ENCODE peak calls at places on chromosomes 5 and 9, in eight cellular contexts. O, Q, J, I, P, N, T and R are unnamed samples.

GRCh38 chr5:848671-849111 is 2.1 kb downstream of the ZDHHC11 start:
- DNase-seq in O (peak; percentile 22), Q (peak; percentile 36), J (no peak), I (no peak), P (peak; percentile 55), N (no peak), T (no peak), R (no peak)

GRCh38 chr9:127417130-127418036 is 6.8 kb upstream of the ZNF79 start:
- DNase-seq in O (no peak), Q (no peak), J (no peak), I (peak; percentile 69), P (no peak), N (no peak), T (no peak), R (no peak)

GRCh38 chr5:172171118-172171775 is 16.8 kb downstream of the STK10 start:
- DNase-seq in O (no peak), Q (no peak), J (no peak), I (no peak), P (no peak), N (no peak), T (no peak), R (no peak)

GRCh38 chr9:88388203-88388885 is at the start of gene SPIN1:
- DNase-seq in O (peak; percentile 80), Q (peak; percentile 92), J (peak; percentile 77), I (peak; percentile 86), P (peak; percentile 88), N (peak; percentile 81), T (no peak), R (peak; percentile 88)

GRCh38 chr9:82117025-82117424 is 128.5 kb downstream of the SPATA31D1 start:
- DNase-seq in O (no peak), Q (no peak), J (no peak), I (no peak), P (no peak), N (no peak), T (peak; percentile 33), R (no peak)

GRCh38 chr5:67976812-67977455 is 238.6 kb upstream of the PIK3R1 start:
- DNase-seq in O (no peak), Q (no peak), J (no peak), I (no peak), P (no peak), N (no peak), T (no peak), R (no peak)

GRCh38 chr5:111932628-111933027 is 175.6 kb upstream of the NREP start:
- DNase-seq in O (peak; percentile 14), Q (no peak), J (no peak), I (peak; percentile 29), P (no peak), N (no peak), T (peak; percentile 83), R (no peak)

GRCh38 chr5:76337949-76338589 is 65.0 kb upstream of the IQGAP2 start:
- DNase-seq in O (no peak), Q (peak; percentile 66), J (peak; percentile 84), I (peak; percentile 9), P (no peak), N (peak; percentile 74), T (peak; percentile 43), R (peak; percentile 48)

GRCh38 chr5:111748304-111748763 is 8.7 kb downstream of the NREP start:
- DNase-seq in O (no peak), Q (no peak), J (no peak), I (peak; percentile 38), P (no peak), N (no peak), T (no peak), R (peak; percentile 20)

GRCh38 chr9:107648153-107648716 is 158.7 kb upstream of the KLF4 start:
- DNase-seq in O (no peak), Q (peak; percentile 2), J (no peak), I (no peak), P (no peak), N (no peak), T (no peak), R (no peak)

GRCh38 chr9:123312306-123312877 is 43.6 kb upstream of the CRB2 start:
- DNase-seq in O (no peak), Q (no peak), J (no peak), I (no peak), P (no peak), N (no peak), T (no peak), R (no peak)

GRCh38 chr9:107644774-107645463 is 155.3 kb upstream of the KLF4 start:
- DNase-seq in O (peak; percentile 48), Q (peak; percentile 53), J (no peak), I (no peak), P (peak; percentile 83), N (no peak), T (no peak), R (no peak)

GRCh38 chr9:27394154-27394825 is 97.3 kb upstream of the EQTN start:
- DNase-seq in O (no peak), Q (no peak), J (no peak), I (no peak), P (no peak), N (no peak), T (no peak), R (no peak)

GRCh38 chr5:173887610-173888472 is at the start of gene CPEB4:
- DNase-seq in O (peak; percentile 99), Q (peak; percentile 100), J (peak; percentile 99), I (peak; percentile 99), P (peak; percentile 100), N (peak; percentile 100), T (peak; percentile 99), R (peak; percentile 100)

GRCh38 chr5:58016329-58016728 is 443.6 kb downstream of the PLK2 start:
- DNase-seq in O (no peak), Q (no peak), J (no peak), I (no peak), P (no peak), N (no peak), T (peak; percentile 73), R (no peak)

GRCh38 chr9:116464987-116465571 is 222.0 kb upstream of the TRIM32 start:
- DNase-seq in O (no peak), Q (no peak), J (no peak), I (no peak), P (no peak), N (no peak), T (peak; percentile 31), R (no peak)

GRCh38 chr9:76687861-76688374 is 76.3 kb upstream of the PCA3 start:
- DNase-seq in O (no peak), Q (no peak), J (no peak), I (no peak), P (no peak), N (no peak), T (peak; percentile 68), R (no peak)

DNA sequence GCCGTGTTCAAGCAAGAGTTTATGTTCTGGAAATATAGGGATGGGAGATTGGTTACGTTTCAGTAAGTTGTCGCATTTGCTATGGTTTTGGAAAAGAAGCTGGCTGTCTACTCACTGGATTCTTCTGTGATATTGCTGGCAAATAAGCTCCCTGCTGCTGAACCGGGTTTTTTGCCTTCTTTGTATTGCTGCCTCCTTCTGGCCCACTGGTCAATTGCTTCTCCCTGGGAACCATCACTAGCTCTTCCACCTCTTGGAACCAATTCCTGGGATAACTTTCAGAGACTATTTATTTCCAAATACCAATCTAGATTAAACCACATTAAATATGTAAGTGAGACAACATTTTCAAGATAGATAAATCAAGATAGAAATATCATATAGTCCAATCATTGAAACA is 43.0 kb downstream of the NUDT12 start:
- DNase-seq in O (no peak), Q (no peak), J (no peak), I (peak; percentile 23), P (no peak), N (no peak), T (no peak), R (no peak)
- TF ChIP-seq CTCF in O (no peak), Q (no peak), J (no peak), I (peak; percentile 72), P (no peak), N (peak; percentile 35), T (peak; percentile 37), R (no peak)

GRCh38 chr5:14444988-14445387 is 136.6 kb upstream of the OTULINL start:
- DNase-seq in O (no peak), Q (no peak), J (no peak), I (no peak), P (no peak), N (no peak), T (no peak), R (no peak)

GRCh38 chr5:14445581-14446290 is 135.9 kb upstream of the OTULINL start:
- DNase-seq in O (no peak), Q (no peak), J (no peak), I (peak; percentile 62), P (no peak), N (no peak), T (no peak), R (no peak)

GRCh38 chr5:14440598-14441401 is 140.8 kb upstream of the OTULINL start:
- DNase-seq in O (peak; percentile 72), Q (peak; percentile 51), J (no peak), I (peak; percentile 78), P (peak; percentile 77), N (no peak), T (peak; percentile 72), R (no peak)

GRCh38 chr5:14444161-14444560 is 137.4 kb upstream of the OTULINL start:
- DNase-seq in O (no peak), Q (no peak), J (no peak), I (no peak), P (no peak), N (no peak), T (no peak), R (no peak)

GRCh38 chr5:14443665-14444064 is 137.9 kb upstream of the OTULINL start:
- DNase-seq in O (no peak), Q (no peak), J (no peak), I (no peak), P (no peak), N (no peak), T (no peak), R (no peak)
- H3K4me3 ChIP-seq in O (peak overlapping the region; percentile 65), Q (no peak overlapping the region), J (no peak overlapping the region), I (peak overlapping the region; percentile 84), P (no peak overlapping the region), N (no peak overlapping the region), T (no peak overlapping the region), R (no peak overlapping the region)

GRCh38 chr9:89428901-89429890 is 68.7 kb downstream of the SEMA4D start:
- DNase-seq in O (no peak), Q (peak; percentile 81), J (no peak), I (no peak), P (no peak), N (peak; percentile 91), T (no peak), R (peak; percentile 86)
- TF ChIP-seq CTCF in O (no peak), Q (peak; percentile 37), J (no peak), I (peak; percentile 41), P (no peak), N (peak; percentile 97), T (peak; percentile 43), R (peak; percentile 76)

GRCh38 chr5:52837068-52837467 is 49.4 kb downstream of the ITGA1 start:
- DNase-seq in O (no peak), Q (no peak), J (no peak), I (peak; percentile 48), P (peak; percentile 73), N (no peak), T (no peak), R (no peak)
- H3K4me3 ChIP-seq in O (peak overlapping the region; percentile 7), Q (no peak overlapping the region), J (no peak overlapping the region), I (peak overlapping the region; percentile 33), P (peak overlapping the region; percentile 12), N (no peak overlapping the region), T (no peak overlapping the region), R (no peak overlapping the region)

GRCh38 chr5:153496835-153497234 is 6.4 kb downstream of the GRIA1 start:
- DNase-seq in O (no peak), Q (no peak), J (no peak), I (no peak), P (no peak), N (peak; percentile 64), T (no peak), R (peak; percentile 11)
- TF ChIP-seq CTCF in O (peak; percentile 81), Q (no peak), J (peak; percentile 55), I (peak; percentile 58), P (peak; percentile 76), N (peak; percentile 97), T (peak; percentile 89), R (peak; percentile 42)